ENCODE peak calls at places on chromosomes 16 and 17, in ten cellular contexts. P is stomach; B is CD8-positive, alpha-beta T cell; O is fibroblast of lung; R is ovary; E is right lobe of liver; H is cardiac muscle cell; V is colonic mucosa; Y is upper lobe of right lung; K is esophagus squamous epithelium. J is an unnamed sample.

GRCh38 chr16:88681709-88682451 is 4.4 kb downstream of the SNAI3 start:
- DNase-seq in P (peak; percentile 69), B (no peak), O (no peak), R (no peak), E (no peak), H (no peak), V (no peak), Y (peak; percentile 81), K (peak; percentile 80), J (no peak)

GRCh38 chr16:85363881-85364280 is 249.2 kb upstream of the GSE1 start:
- DNase-seq in P (no peak), B (no peak), O (peak; percentile 95), R (no peak), E (no peak), H (no peak), V (no peak), Y (no peak), K (no peak), J (no peak)

GRCh38 chr17:30113213-30113612 is 3.4 kb upstream of the NSRP1 start:
- DNase-seq in P (peak; percentile 65), B (no peak), O (no peak), R (no peak), E (peak; percentile 35), H (no peak), V (peak; percentile 85), Y (no peak), K (no peak), J (no peak)

GRCh38 chr17:27244481-27245223 is 49.3 kb upstream of the WSB1 start:
- DNase-seq in P (no peak), B (no peak), O (peak; percentile 99), R (peak; percentile 43), E (peak; percentile 55), H (no peak), V (peak; percentile 46), Y (peak; percentile 85), K (no peak), J (peak; percentile 27)

GRCh38 chr17:45775576-45776011 is 8.5 kb upstream of the CRHR1 start:
- DNase-seq in P (peak; percentile 86), B (no peak), O (no peak), R (no peak), E (peak; percentile 85), H (no peak), V (no peak), Y (no peak), K (no peak), J (peak; percentile 88)

GRCh38 chr16:48511071-48511540 is 98.9 kb downstream of the N4BP1 start:
- DNase-seq in P (no peak), B (no peak), O (peak; percentile 67), R (no peak), E (no peak), H (no peak), V (no peak), Y (no peak), K (no peak), J (no peak)

GRCh38 chr16:86455116-86455515 is 55.2 kb upstream of the FOXF1 start:
- DNase-seq in P (no peak), B (no peak), O (peak; percentile 95), R (no peak), E (no peak), H (no peak), V (no peak), Y (no peak), K (no peak), J (no peak)

GRCh38 chr17:12510535-12510934 is 155.2 kb upstream of the MYOCD start:
- DNase-seq in P (no peak), B (no peak), O (peak; percentile 43), R (no peak), E (no peak), H (no peak), V (no peak), Y (no peak), K (no peak), J (no peak)

GRCh38 chr16:86072328-86073102 is 173.6 kb downstream of the IRF8 start:
- DNase-seq in P (peak; percentile 61), B (no peak), O (peak; percentile 88), R (peak; percentile 62), E (peak; percentile 42), H (peak; percentile 82), V (peak; percentile 64), Y (no peak), K (no peak), J (peak; percentile 40)

GRCh38 chr17:77433385-77434135 is 292.8 kb downstream of the SEC14L1 start:
- DNase-seq in P (no peak), B (no peak), O (peak; percentile 58), R (peak; percentile 74), E (no peak), H (peak; percentile 60), V (no peak), Y (no peak), K (no peak), J (no peak)

GRCh38 chr16:13070268-13070667 is 168.9 kb downstream of the SHISA9 start:
- DNase-seq in P (no peak), B (no peak), O (no peak), R (no peak), E (no peak), H (no peak), V (no peak), Y (no peak), K (no peak), J (no peak)

GRCh38 chr17:28272166-28272565 is 46.8 kb upstream of the TMEM97 start:
- DNase-seq in P (no peak), B (no peak), O (no peak), R (no peak), E (no peak), H (no peak), V (no peak), Y (no peak), K (no peak), J (no peak)

GRCh38 chr17:42179911-42180410 is 981 bp downstream of the KCNH4 start:
- DNase-seq in P (peak; percentile 38), B (peak; percentile 20), O (peak; percentile 28), R (peak; percentile 72), E (no peak), H (peak; percentile 88), V (peak; percentile 60), Y (no peak), K (no peak), J (peak; percentile 60)

GRCh38 chr17:69187294-69187693 is 41.3 kb downstream of the ABCA10 start:
- DNase-seq in P (no peak), B (no peak), O (no peak), R (no peak), E (no peak), H (no peak), V (no peak), Y (no peak), K (no peak), J (no peak)

DNA sequence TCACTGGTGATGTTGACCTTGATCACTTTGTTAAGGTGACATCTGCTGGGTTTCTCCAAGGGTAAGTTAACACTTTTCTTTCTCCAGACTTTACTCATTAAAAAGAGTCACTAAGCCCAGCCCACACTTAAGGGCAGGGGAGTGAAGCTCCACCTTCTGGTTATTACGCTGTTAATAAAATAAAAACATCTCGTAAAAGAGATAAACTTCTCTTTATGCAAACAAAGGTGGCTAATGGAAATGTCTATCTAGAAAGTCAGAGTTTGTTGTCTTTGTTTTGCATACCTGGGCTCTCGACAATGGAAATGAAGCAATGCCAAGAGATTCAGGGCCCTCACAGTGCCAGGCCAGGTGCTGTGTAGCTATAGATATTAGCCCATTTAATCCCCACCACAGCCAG is 134.4 kb downstream of the ZFHX3 start:
- DNase-seq in P (no peak), B (no peak), O (no peak), R (no peak), E (no peak), H (no peak), V (no peak), Y (no peak), K (no peak), J (no peak)
- H3K27ac ChIP-seq in P (no peak overlapping the region), B (no peak overlapping the region), O (no peak overlapping the region), R (no peak overlapping the region), E (no peak overlapping the region), H (no peak overlapping the region), V (no peak overlapping the region), Y (no peak overlapping the region), K (no peak overlapping the region), J (no peak overlapping the region)

GRCh38 chr17:17580662-17581470 is 10.6 kb downstream of the PEMT start:
- DNase-seq in P (no peak), B (no peak), O (peak; percentile 44), R (no peak), E (peak; percentile 83), H (peak; percentile 58), V (no peak), Y (no peak), K (no peak), J (no peak)
- TF ChIP-seq CTCF in P (no peak), B (no peak), O (no peak), R (no peak), E (no peak), H (no peak), V (no peak), Y (no peak), K (no peak), J (no peak)

GRCh38 chr16:30921748-30922419 is 1.5 kb upstream of the FBXL19 start:
- DNase-seq in P (peak; percentile 90), B (peak; percentile 81), O (peak; percentile 89), R (peak; percentile 95), E (peak; percentile 87), H (peak; percentile 97), V (peak; percentile 93), Y (peak; percentile 92), K (peak; percentile 85), J (peak; percentile 92)

GRCh38 chr16:30924086-30924714 is 828 bp downstream of the FBXL19 start:
- DNase-seq in P (no peak), B (no peak), O (no peak), R (peak; percentile 76), E (peak; percentile 45), H (peak; percentile 42), V (peak; percentile 39), Y (no peak), K (no peak), J (peak; percentile 86)

GRCh38 chr16:30922420-30922959 is 882 bp upstream of the FBXL19 start:
- DNase-seq in P (peak; percentile 100), B (peak; percentile 98), O (peak; percentile 100), R (peak; percentile 99), E (peak; percentile 100), H (peak; percentile 99), V (peak; percentile 100), Y (peak; percentile 100), K (peak; percentile 99), J (peak; percentile 99)

GRCh38 chr16:30923554-30924085 is at the start of gene FBXL19:
- DNase-seq in P (no peak), B (no peak), O (no peak), R (peak; percentile 83), E (peak; percentile 52), H (peak; percentile 78), V (no peak), Y (peak; percentile 78), K (no peak), J (peak; percentile 71)

GRCh38 chr16:30922960-30923535 is 324 bp upstream of the FBXL19 start:
- DNase-seq in P (peak; percentile 99), B (peak; percentile 91), O (peak; percentile 100), R (peak; percentile 99), E (peak; percentile 99), H (peak; percentile 99), V (peak; percentile 100), Y (peak; percentile 100), K (peak; percentile 91), J (peak; percentile 100)
- H3K27ac ChIP-seq in P (peak overlapping the region; percentile 91), B (peak overlapping the region; percentile 73), O (peak overlapping the region; percentile 98), R (peak overlapping the region; percentile 96), E (peak overlapping the region; percentile 93), H (peak overlapping the region; percentile 98), V (peak overlapping the region; percentile 91), Y (peak overlapping the region; percentile 98), K (peak overlapping the region; percentile 96), J (peak overlapping the region; percentile 95)

DNA sequence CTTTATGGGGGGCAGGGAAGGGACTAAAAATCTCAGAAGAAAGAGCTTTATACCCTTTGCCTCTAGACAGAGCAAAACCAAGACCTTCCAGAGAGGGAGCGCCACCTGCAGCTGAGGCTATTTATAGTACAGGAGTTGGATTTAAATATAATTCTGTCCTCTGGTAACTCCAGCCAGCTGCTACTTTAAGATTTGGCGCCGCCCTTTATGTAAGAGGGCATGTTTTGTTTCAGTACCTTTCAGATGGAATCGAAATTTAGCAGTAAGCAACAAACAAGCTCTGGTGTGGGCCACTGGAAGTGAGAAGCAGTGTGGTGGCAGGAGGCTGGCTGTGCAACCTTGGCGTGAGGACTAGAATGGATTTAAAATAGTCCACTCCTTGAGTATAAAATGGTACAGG is 5.2 kb upstream of the GUCY2D start:
- DNase-seq in P (peak; percentile 73), B (no peak), O (peak; percentile 44), R (no peak), E (no peak), H (peak; percentile 83), V (peak; percentile 53), Y (no peak), K (no peak), J (peak; percentile 39)
- TF ChIP-seq CTCF in P (peak; percentile 13), B (peak; percentile 25), O (peak; percentile 48), R (no peak), E (no peak), H (peak; percentile 54), V (no peak), Y (peak; percentile 42), K (peak; percentile 42), J (no peak)

J was measured in pancreas.